ENCODE peak calls at places on chromosome X, in six cellular contexts. F, K, P, T, H and E are unnamed samples.

GRCh38 chrX:35696760-35697234 is 101.3 kb upstream of the MAGEB16 start:
- DNase-seq in T (no peak), K (no peak), H (no peak), P (no peak), F (no peak), E (no peak)

GRCh38 chrX:53263597-53264094 is 17.7 kb downstream of the IQSEC2 start:
- DNase-seq in K (peak), T (no peak), H (no peak), P (no peak), F (peak), E (no peak)

GRCh38 chrX:54496517-54496852 is 451 bp upstream of the FGD1 start:
- DNase-seq in P (no peak), H (no peak), T (no peak), K (no peak), F (no peak), E (no peak)

GRCh38 chrX:13103111-13103913 is 58.9 kb upstream of the FAM9C start:
- DNase-seq in H (no peak), T (no peak), F (no peak), P (no peak), K (no peak), E (no peak)

GRCh38 chrX:119817130-119817690 is 25.8 kb upstream of the RPL39 start:
- DNase-seq in H (no peak), K (no peak), F (peak), T (no peak), P (no peak), E (no peak)

GRCh38 chrX:9626379-9626778 is 139.3 kb downstream of the GPR143 start:
- DNase-seq in F (no peak), K (no peak), P (no peak), T (no peak), H (no peak), E (no peak)

GRCh38 chrX:13719192-13719856 is 15.1 kb downstream of the TRAPPC2 start:
- DNase-seq in T (no peak), P (no peak), H (no peak), F (no peak), K (no peak), E (no peak)

GRCh38 chrX:108186811-108187210 is 95.2 kb downstream of the ATG4A start:
- DNase-seq in K (no peak), F (peak), P (no peak), T (no peak), H (no peak), E (no peak)

GRCh38 chrX:49970699-49971098 is 48.3 kb downstream of the CLCN5 start:
- DNase-seq in K (no peak), T (no peak), H (no peak), F (no peak), P (no peak), E (no peak)

GRCh38 chrX:10608099-10608498 is 12.3 kb downstream of the MID1 start:
- DNase-seq in T (no peak), F (no peak), P (no peak), K (no peak), H (no peak), E (no peak)

GRCh38 chrX:65203545-65203944 is 227.3 kb upstream of the ZC4H2 start:
- DNase-seq in K (no peak), P (peak), H (no peak), T (no peak), F (no peak), E (no peak)

GRCh38 chrX:27399146-27399456 is 64.0 kb downstream of the PPP4R3C start:
- DNase-seq in T (no peak), P (no peak), H (no peak), F (no peak), K (no peak), E (no peak)

GRCh38 chrX:1535241-1536041 is 1.5 kb downstream of the P2RY8 start:
- DNase-seq in H (peak), T (no peak), P (no peak), K (no peak), F (no peak), E (no peak)

GRCh38 chrX:23513121-23513520 is 154.2 kb upstream of the PRDX4 start:
- DNase-seq in P (no peak), T (no peak), K (no peak), H (no peak), F (no peak), E (no peak)

GRCh38 chrX:11437642-11438379 is 144.6 kb downstream of the AMELX start:
- DNase-seq in P (peak), H (no peak), F (peak), K (no peak), T (no peak), E (no peak)

GRCh38 chrX:129760981-129761380 is 18.8 kb upstream of the SASH3 start:
- DNase-seq in T (no peak), H (no peak), P (no peak), F (no peak), K (no peak), E (no peak)

GRCh38 chrX:118726887-118727685 is at the start of gene IL13RA1:
- DNase-seq in F (peak), H (peak), K (peak), P (peak), T (no peak), E (peak)

GRCh38 chrX:331145-331771 is 12.7 kb upstream of the GTPBP6 start:
- DNase-seq in H (no peak), F (peak), P (peak), T (no peak), K (no peak), E (no peak)

GRCh38 chrX:109936114-109936513 is 66.8 kb upstream of the TMEM164 start:
- DNase-seq in T (no peak), K (no peak), P (no peak), F (peak), H (no peak), E (no peak)

GRCh38 chrX:39983715-39984114 is 114.0 kb downstream of the BCOR start:
- DNase-seq in T (no peak), F (no peak), P (no peak), H (peak), K (no peak), E (no peak)

GRCh38 chrX:47936224-47936939 is 67.4 kb downstream of the ZNF182 start:
- DNase-seq in F (no peak), T (no peak), K (no peak), H (peak), P (no peak), E (no peak)

GRCh38 chrX:57900961-57901360 is 9.3 kb downstream of the ZXDA start:
- DNase-seq in P (no peak), H (peak), T (no peak), F (peak), K (no peak), E (no peak)

GRCh38 chrX:68684919-68685304 is 37.4 kb downstream of the STARD8 start:
- DNase-seq in T (no peak), P (no peak), K (no peak), F (no peak), H (no peak), E (no peak)

GRCh38 chrX:20382518-20383291 is 116.0 kb upstream of the RPS6KA3 start:
- DNase-seq in T (no peak), P (no peak), K (peak), F (peak), H (no peak), E (no peak)

GRCh38 chrX:32126997-32127396 is 1055.2 kb upstream of the FTHL17 start:
- DNase-seq in K (no peak), F (no peak), T (no peak), H (no peak), P (no peak), E (no peak)

GRCh38 chrX:84475101-84475500 is 27.2 kb downstream of the HDX start:
- DNase-seq in T (no peak), F (no peak), P (no peak), K (no peak), H (no peak), E (no peak)

GRCh38 chrX:154485150-154486051 is 1.0 kb downstream of the UBL4A start:
- DNase-seq in T (no peak), H (no peak), K (no peak), P (peak), F (no peak), E (peak)

GRCh38 chrX:109742722-109743121 is 9.7 kb upstream of the ACSL4 start:
- DNase-seq in H (no peak), K (no peak), F (no peak), P (no peak), T (no peak), E (no peak)

GRCh38 chrX:41827886-41828285 is 95.5 kb downstream of the CASK start:
- DNase-seq in H (no peak), F (peak), T (no peak), K (no peak), P (no peak), E (no peak)